ENCODE peak calls at places on chromosomes 5 and 9, in nine cellular contexts. One of them, this sample, is unnamed.
A peak's percentile ranks its signal among the peaks of the same experiment; 100 is the strongest.

GRCh38 chr9:18255158-18255629 is 218.8 kb upstream of the ADAMTSL1 start:
- DNase-seq in SK-N-SH: peak; percentile 68
- DNase-seq in transverse colon: peak; percentile 78
- DNase-seq in stomach: peak; percentile 83
- DNase-seq in endothelial cell of umbilical vein: peak; percentile 84
- DNase-seq in GM23338: peak; percentile 91
- DNase-seq in HL-60: peak; percentile 46
- DNase-seq in HCT116: peak; percentile 48
- DNase-seq in spleen: peak; percentile 90
- DNase-seq in this sample: peak; percentile 64

GRCh38 chr5:27810458-27810857 is 772.1 kb upstream of the CDH9 start:
- DNase-seq in SK-N-SH: no peak
- DNase-seq in transverse colon: no peak
- DNase-seq in stomach: no peak
- DNase-seq in endothelial cell of umbilical vein: peak; percentile 61
- DNase-seq in GM23338: no peak
- DNase-seq in HL-60: no peak
- DNase-seq in HCT116: no peak
- DNase-seq in spleen: no peak
- DNase-seq in this sample: no peak

GRCh38 chr5:109693535-109694152 is 3.9 kb downstream of the MAN2A1 start:
- DNase-seq in SK-N-SH: no peak
- DNase-seq in transverse colon: no peak
- DNase-seq in stomach: no peak
- DNase-seq in endothelial cell of umbilical vein: no peak
- DNase-seq in GM23338: no peak
- DNase-seq in HL-60: no peak
- DNase-seq in HCT116: no peak
- DNase-seq in spleen: no peak
- DNase-seq in this sample: no peak

GRCh38 chr9:93088656-93089015 is 7.4 kb upstream of the CARD19 start:
- DNase-seq in SK-N-SH: peak; percentile 2
- DNase-seq in transverse colon: no peak
- DNase-seq in stomach: no peak
- DNase-seq in endothelial cell of umbilical vein: no peak
- DNase-seq in GM23338: no peak
- DNase-seq in HL-60: no peak
- DNase-seq in HCT116: no peak
- DNase-seq in spleen: peak; percentile 15
- DNase-seq in this sample: no peak

GRCh38 chr5:72392326-72392733 is 72.2 kb downstream of the PTCD2 start:
- DNase-seq in SK-N-SH: no peak
- DNase-seq in transverse colon: no peak
- DNase-seq in stomach: no peak
- DNase-seq in endothelial cell of umbilical vein: no peak
- DNase-seq in GM23338: no peak
- DNase-seq in HL-60: no peak
- DNase-seq in HCT116: no peak
- DNase-seq in spleen: no peak
- DNase-seq in this sample: peak; percentile 8

GRCh38 chr9:96450613-96451544 is 910 bp downstream of the HABP4 start:
- DNase-seq in SK-N-SH: peak; percentile 77
- DNase-seq in transverse colon: peak; percentile 53
- DNase-seq in stomach: peak; percentile 32
- DNase-seq in endothelial cell of umbilical vein: peak; percentile 14
- DNase-seq in GM23338: peak; percentile 52
- DNase-seq in HL-60: no peak
- DNase-seq in HCT116: no peak
- DNase-seq in spleen: peak; percentile 84
- DNase-seq in this sample: peak; percentile 12

GRCh38 chr5:83377131-83377865 is 94.2 kb upstream of the VCAN start:
- DNase-seq in SK-N-SH: no peak
- DNase-seq in transverse colon: no peak
- DNase-seq in stomach: no peak
- DNase-seq in endothelial cell of umbilical vein: no peak
- DNase-seq in GM23338: no peak
- DNase-seq in HL-60: peak; percentile 10
- DNase-seq in HCT116: no peak
- DNase-seq in spleen: no peak
- DNase-seq in this sample: no peak

GRCh38 chr5:107705390-107706014 is 34.8 kb upstream of the EFNA5 start:
- DNase-seq in SK-N-SH: no peak
- DNase-seq in transverse colon: no peak
- DNase-seq in stomach: no peak
- DNase-seq in endothelial cell of umbilical vein: peak; percentile 52
- DNase-seq in GM23338: no peak
- DNase-seq in HL-60: no peak
- DNase-seq in HCT116: no peak
- DNase-seq in spleen: no peak
- DNase-seq in this sample: no peak

GRCh38 chr9:84754896-84755295 is 85.4 kb downstream of the NTRK2 start:
- DNase-seq in SK-N-SH: no peak
- DNase-seq in transverse colon: no peak
- DNase-seq in stomach: no peak
- DNase-seq in endothelial cell of umbilical vein: no peak
- DNase-seq in GM23338: no peak
- DNase-seq in HL-60: no peak
- DNase-seq in HCT116: no peak
- DNase-seq in spleen: no peak
- DNase-seq in this sample: no peak

GRCh38 chr9:106893088-106893487 is 30.1 kb downstream of the ZNF462 start:
- DNase-seq in SK-N-SH: no peak
- DNase-seq in transverse colon: no peak
- DNase-seq in stomach: no peak
- DNase-seq in endothelial cell of umbilical vein: peak; percentile 66
- DNase-seq in GM23338: no peak
- DNase-seq in HL-60: no peak
- DNase-seq in HCT116: peak; percentile 47
- DNase-seq in spleen: no peak
- DNase-seq in this sample: no peak

GRCh38 chr5:14414007-14414406 is 167.6 kb upstream of the OTULINL start:
- DNase-seq in SK-N-SH: no peak
- DNase-seq in transverse colon: no peak
- DNase-seq in stomach: no peak
- DNase-seq in endothelial cell of umbilical vein: no peak
- DNase-seq in GM23338: no peak
- DNase-seq in HL-60: no peak
- DNase-seq in HCT116: no peak
- DNase-seq in spleen: no peak
- DNase-seq in this sample: no peak

GRCh38 chr5:14413331-14413750 is 168.3 kb upstream of the OTULINL start:
- DNase-seq in SK-N-SH: no peak
- DNase-seq in transverse colon: no peak
- DNase-seq in stomach: no peak
- DNase-seq in endothelial cell of umbilical vein: no peak
- DNase-seq in GM23338: no peak
- DNase-seq in HL-60: no peak
- DNase-seq in HCT116: no peak
- DNase-seq in spleen: no peak
- DNase-seq in this sample: no peak

GRCh38 chr5:14415516-14416074 is 166.0 kb upstream of the OTULINL start:
- DNase-seq in SK-N-SH: no peak
- DNase-seq in transverse colon: no peak
- DNase-seq in stomach: no peak
- DNase-seq in endothelial cell of umbilical vein: no peak
- DNase-seq in GM23338: no peak
- DNase-seq in HL-60: no peak
- DNase-seq in HCT116: no peak
- DNase-seq in spleen: no peak
- DNase-seq in this sample: no peak

GRCh38 chr5:14416709-14417108 is 164.9 kb upstream of the OTULINL start:
- DNase-seq in SK-N-SH: no peak
- DNase-seq in transverse colon: no peak
- DNase-seq in stomach: no peak
- DNase-seq in endothelial cell of umbilical vein: no peak
- DNase-seq in GM23338: no peak
- DNase-seq in HL-60: no peak
- DNase-seq in HCT116: no peak
- DNase-seq in spleen: no peak
- DNase-seq in this sample: no peak

GRCh38 chr5:14414615-14415515 is 166.7 kb upstream of the OTULINL start:
- DNase-seq in SK-N-SH: no peak
- DNase-seq in transverse colon: no peak
- DNase-seq in stomach: no peak
- DNase-seq in endothelial cell of umbilical vein: no peak
- DNase-seq in GM23338: no peak
- DNase-seq in HL-60: no peak
- DNase-seq in HCT116: no peak
- DNase-seq in spleen: no peak
- DNase-seq in this sample: no peak
- TF ChIP-seq POLR2AphosphoS5 in SK-N-SH: no peak
- TF ChIP-seq POLR2AphosphoS5 in transverse colon: no peak
- TF ChIP-seq POLR2AphosphoS5 in stomach: no peak
- TF ChIP-seq POLR2AphosphoS5 in endothelial cell of umbilical vein: no peak
- TF ChIP-seq POLR2AphosphoS5 in GM23338: no peak
- TF ChIP-seq POLR2AphosphoS5 in HL-60: no peak
- TF ChIP-seq POLR2AphosphoS5 in HCT116: no peak
- TF ChIP-seq POLR2AphosphoS5 in spleen: no peak
- TF ChIP-seq POLR2AphosphoS5 in this sample: no peak

GRCh38 chr5:76236684-76237083 is 153.5 kb downstream of the SV2C start:
- DNase-seq in SK-N-SH: no peak
- DNase-seq in transverse colon: no peak
- DNase-seq in stomach: no peak
- DNase-seq in endothelial cell of umbilical vein: no peak
- DNase-seq in GM23338: no peak
- DNase-seq in HL-60: no peak
- DNase-seq in HCT116: no peak
- DNase-seq in spleen: no peak
- DNase-seq in this sample: no peak

GRCh38 chr5:76225316-76225715 is 142.1 kb downstream of the SV2C start:
- DNase-seq in SK-N-SH: no peak
- DNase-seq in transverse colon: no peak
- DNase-seq in stomach: no peak
- DNase-seq in endothelial cell of umbilical vein: no peak
- DNase-seq in GM23338: no peak
- DNase-seq in HL-60: no peak
- DNase-seq in HCT116: no peak
- DNase-seq in spleen: no peak
- DNase-seq in this sample: no peak

DNA sequence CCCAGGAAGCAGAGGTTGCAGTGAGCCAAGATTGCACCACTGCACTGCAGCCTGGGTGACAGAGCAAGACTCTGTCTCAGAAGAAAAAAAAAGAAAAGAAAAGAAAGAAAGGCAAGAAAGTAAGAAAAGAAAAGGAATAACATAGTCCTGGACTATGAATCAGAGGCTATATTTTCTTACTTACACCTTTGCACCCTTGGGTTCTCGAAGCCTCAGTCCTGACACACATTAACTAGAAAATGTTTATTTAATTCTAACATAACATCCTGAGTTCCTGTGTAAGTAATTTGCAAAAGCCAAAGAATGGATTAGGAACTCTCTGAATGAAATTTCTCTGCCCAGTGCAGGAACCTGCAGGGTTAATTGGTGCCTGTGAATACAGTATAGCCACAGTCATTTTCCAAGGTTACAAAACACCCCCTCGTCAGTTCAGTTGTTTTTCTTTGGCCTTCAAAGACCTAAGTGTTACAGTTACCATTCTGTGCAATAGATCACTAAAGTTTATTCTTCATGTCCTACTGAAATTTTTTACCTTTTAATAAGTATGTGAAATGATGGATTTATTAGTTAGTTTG is 147.6 kb downstream of the SV2C start:
- DNase-seq in SK-N-SH: no peak
- DNase-seq in transverse colon: no peak
- DNase-seq in stomach: no peak
- DNase-seq in endothelial cell of umbilical vein: no peak
- DNase-seq in GM23338: no peak
- DNase-seq in HL-60: no peak
- DNase-seq in HCT116: no peak
- DNase-seq in spleen: no peak
- DNase-seq in this sample: no peak
- H3K27ac ChIP-seq in SK-N-SH: no peak overlapping the region
- H3K27ac ChIP-seq in transverse colon: no peak overlapping the region
- H3K27ac ChIP-seq in stomach: no peak overlapping the region
- H3K27ac ChIP-seq in endothelial cell of umbilical vein: no peak overlapping the region
- H3K27ac ChIP-seq in GM23338: no peak overlapping the region
- H3K27ac ChIP-seq in HL-60: no peak overlapping the region
- H3K27ac ChIP-seq in HCT116: no peak overlapping the region
- H3K27ac ChIP-seq in spleen: no peak overlapping the region
- H3K27ac ChIP-seq in this sample: no peak overlapping the region

GRCh38 chr5:172293054-172293744 is 9.6 kb upstream of the UBTD2 start:
- DNase-seq in SK-N-SH: peak; percentile 76
- DNase-seq in transverse colon: peak; percentile 67
- DNase-seq in stomach: peak; percentile 68
- DNase-seq in endothelial cell of umbilical vein: peak; percentile 63
- DNase-seq in GM23338: peak; percentile 84
- DNase-seq in HL-60: peak; percentile 80
- DNase-seq in HCT116: peak; percentile 63
- DNase-seq in spleen: no peak
- DNase-seq in this sample: peak; percentile 51
- TF ChIP-seq POLR2AphosphoS5 in SK-N-SH: no peak
- TF ChIP-seq POLR2AphosphoS5 in transverse colon: no peak
- TF ChIP-seq POLR2AphosphoS5 in stomach: no peak
- TF ChIP-seq POLR2AphosphoS5 in endothelial cell of umbilical vein: no peak
- TF ChIP-seq POLR2AphosphoS5 in GM23338: no peak
- TF ChIP-seq POLR2AphosphoS5 in HL-60: no peak
- TF ChIP-seq POLR2AphosphoS5 in HCT116: peak; percentile 13
- TF ChIP-seq POLR2AphosphoS5 in spleen: no peak
- TF ChIP-seq POLR2AphosphoS5 in this sample: peak; percentile 63

GRCh38 chr5:125088522-125089105 is 342.2 kb upstream of the ZNF608 start:
- DNase-seq in SK-N-SH: no peak
- DNase-seq in transverse colon: no peak
- DNase-seq in stomach: no peak
- DNase-seq in endothelial cell of umbilical vein: no peak
- DNase-seq in GM23338: no peak
- DNase-seq in HL-60: no peak
- DNase-seq in HCT116: no peak
- DNase-seq in spleen: peak; percentile 67
- DNase-seq in this sample: no peak

GRCh38 chr5:125093776-125094175 is 347.3 kb upstream of the ZNF608 start:
- DNase-seq in SK-N-SH: no peak
- DNase-seq in transverse colon: no peak
- DNase-seq in stomach: no peak
- DNase-seq in endothelial cell of umbilical vein: peak; percentile 90
- DNase-seq in GM23338: no peak
- DNase-seq in HL-60: no peak
- DNase-seq in HCT116: peak; percentile 47
- DNase-seq in spleen: no peak
- DNase-seq in this sample: no peak
- H3K27ac ChIP-seq in SK-N-SH: no peak overlapping the region
- H3K27ac ChIP-seq in transverse colon: no peak overlapping the region
- H3K27ac ChIP-seq in stomach: no peak overlapping the region
- H3K27ac ChIP-seq in endothelial cell of umbilical vein: peak overlapping the region; percentile 83
- H3K27ac ChIP-seq in GM23338: no peak overlapping the region
- H3K27ac ChIP-seq in HL-60: no peak overlapping the region
- H3K27ac ChIP-seq in HCT116: no peak overlapping the region
- H3K27ac ChIP-seq in spleen: no peak overlapping the region
- H3K27ac ChIP-seq in this sample: no peak overlapping the region

DNA sequence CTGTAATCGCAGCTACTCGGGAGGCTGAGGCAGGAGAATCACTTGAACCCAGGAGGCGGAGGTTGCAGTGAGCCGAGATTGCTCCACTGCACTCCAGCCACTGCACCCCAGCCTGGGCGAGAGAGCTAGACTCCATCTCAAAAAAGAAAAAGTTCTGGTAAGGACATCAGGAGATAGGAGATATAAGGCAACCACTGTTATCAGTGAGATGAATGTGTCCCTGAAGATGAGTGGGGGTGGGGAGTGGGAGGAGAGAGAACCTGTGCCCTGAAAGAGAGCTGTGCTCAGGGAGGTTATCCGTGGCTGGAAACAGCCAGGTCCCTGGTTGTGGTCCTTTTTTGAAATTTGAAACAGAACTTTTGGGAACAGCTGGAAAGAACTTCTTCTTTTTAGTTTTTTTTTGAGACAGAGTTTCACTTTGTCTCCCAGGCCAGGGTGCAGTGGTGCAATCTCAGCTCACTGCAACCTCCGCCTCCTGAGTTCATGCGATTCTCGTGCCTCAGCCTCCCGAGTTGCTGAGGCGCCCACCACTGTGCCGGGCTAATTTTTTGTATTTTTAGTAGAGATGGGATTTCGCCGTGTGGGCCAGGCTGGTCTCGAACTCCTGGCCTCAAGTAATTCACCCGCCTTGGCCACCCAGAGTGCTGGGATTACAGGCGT is 2.6 kb downstream of the PTPA start:
- DNase-seq in SK-N-SH: no peak
- DNase-seq in transverse colon: no peak
- DNase-seq in stomach: no peak
- DNase-seq in endothelial cell of umbilical vein: no peak
- DNase-seq in GM23338: no peak
- DNase-seq in HL-60: peak; percentile 46
- DNase-seq in HCT116: no peak
- DNase-seq in spleen: no peak
- DNase-seq in this sample: no peak
- TF ChIP-seq POLR2AphosphoS5 in SK-N-SH: no peak
- TF ChIP-seq POLR2AphosphoS5 in transverse colon: no peak
- TF ChIP-seq POLR2AphosphoS5 in stomach: no peak
- TF ChIP-seq POLR2AphosphoS5 in endothelial cell of umbilical vein: no peak
- TF ChIP-seq POLR2AphosphoS5 in GM23338: no peak
- TF ChIP-seq POLR2AphosphoS5 in HL-60: no peak
- TF ChIP-seq POLR2AphosphoS5 in HCT116: no peak
- TF ChIP-seq POLR2AphosphoS5 in spleen: no peak
- TF ChIP-seq POLR2AphosphoS5 in this sample: no peak